ENCODE peak calls at places on chromosomes 1 and 21, in nine cellular contexts. One of them, this sample, is unnamed.

GRCh38 chr1:193183019-193183643 is 3.3 kb downstream of the B3GALT2 start:
- DNase-seq in stimulated activated CD8-positive, alpha-beta memory T cell treated with anti-CD3 and anti-CD28 coated beads, Interleukin-15, amount 100 ng/mL, for 4 hours: no peak
- DNase-seq in left colon: no peak
- DNase-seq in GM20000: peak
- DNase-seq in EH: peak
- DNase-seq in heart right ventricle: no peak
- DNase-seq in fibroblast of the aortic adventitia: peak
- DNase-seq in left cardiac atrium: no peak
- DNase-seq in NCI-H1105 treated with DMSO at 0.1 percent for 48 hours: peak
- DNase-seq in this sample: peak

GRCh38 chr21:34073749-34074282 is 438 bp downstream of the MRPS6 start:
- DNase-seq in stimulated activated CD8-positive, alpha-beta memory T cell treated with anti-CD3 and anti-CD28 coated beads, Interleukin-15, amount 100 ng/mL, for 4 hours: peak
- DNase-seq in left colon: no peak
- DNase-seq in GM20000: peak
- DNase-seq in EH: peak
- DNase-seq in heart right ventricle: peak
- DNase-seq in fibroblast of the aortic adventitia: no peak
- DNase-seq in left cardiac atrium: peak
- DNase-seq in NCI-H1105 treated with DMSO at 0.1 percent for 48 hours: no peak
- DNase-seq in this sample: peak

GRCh38 chr1:32874860-32875793 is 4.4 kb upstream of the FNDC5 start:
- DNase-seq in stimulated activated CD8-positive, alpha-beta memory T cell treated with anti-CD3 and anti-CD28 coated beads, Interleukin-15, amount 100 ng/mL, for 4 hours: no peak
- DNase-seq in left colon: no peak
- DNase-seq in GM20000: no peak
- DNase-seq in EH: no peak
- DNase-seq in heart right ventricle: no peak
- DNase-seq in fibroblast of the aortic adventitia: no peak
- DNase-seq in left cardiac atrium: no peak
- DNase-seq in NCI-H1105 treated with DMSO at 0.1 percent for 48 hours: no peak
- DNase-seq in this sample: no peak

GRCh38 chr1:55781944-55782482 is 566.8 kb upstream of the USP24 start:
- DNase-seq in stimulated activated CD8-positive, alpha-beta memory T cell treated with anti-CD3 and anti-CD28 coated beads, Interleukin-15, amount 100 ng/mL, for 4 hours: no peak
- DNase-seq in left colon: peak
- DNase-seq in GM20000: no peak
- DNase-seq in EH: peak
- DNase-seq in heart right ventricle: no peak
- DNase-seq in fibroblast of the aortic adventitia: peak
- DNase-seq in left cardiac atrium: no peak
- DNase-seq in NCI-H1105 treated with DMSO at 0.1 percent for 48 hours: peak
- DNase-seq in this sample: no peak

GRCh38 chr1:117933769-117934168 is 4.2 kb downstream of the WDR3 start:
- DNase-seq in stimulated activated CD8-positive, alpha-beta memory T cell treated with anti-CD3 and anti-CD28 coated beads, Interleukin-15, amount 100 ng/mL, for 4 hours: no peak
- DNase-seq in left colon: no peak
- DNase-seq in GM20000: no peak
- DNase-seq in EH: no peak
- DNase-seq in heart right ventricle: no peak
- DNase-seq in fibroblast of the aortic adventitia: no peak
- DNase-seq in left cardiac atrium: no peak
- DNase-seq in NCI-H1105 treated with DMSO at 0.1 percent for 48 hours: no peak
- DNase-seq in this sample: no peak

GRCh38 chr1:29096255-29096896 is 27.3 kb downstream of the TMEM200B start:
- DNase-seq in stimulated activated CD8-positive, alpha-beta memory T cell treated with anti-CD3 and anti-CD28 coated beads, Interleukin-15, amount 100 ng/mL, for 4 hours: no peak
- DNase-seq in left colon: no peak
- DNase-seq in GM20000: no peak
- DNase-seq in EH: no peak
- DNase-seq in heart right ventricle: no peak
- DNase-seq in fibroblast of the aortic adventitia: no peak
- DNase-seq in left cardiac atrium: no peak
- DNase-seq in NCI-H1105 treated with DMSO at 0.1 percent for 48 hours: peak
- DNase-seq in this sample: no peak

GRCh38 chr1:106954830-106955229 is 101.6 kb upstream of the PRMT6 start:
- DNase-seq in stimulated activated CD8-positive, alpha-beta memory T cell treated with anti-CD3 and anti-CD28 coated beads, Interleukin-15, amount 100 ng/mL, for 4 hours: no peak
- DNase-seq in left colon: no peak
- DNase-seq in GM20000: no peak
- DNase-seq in EH: no peak
- DNase-seq in heart right ventricle: no peak
- DNase-seq in fibroblast of the aortic adventitia: no peak
- DNase-seq in left cardiac atrium: no peak
- DNase-seq in NCI-H1105 treated with DMSO at 0.1 percent for 48 hours: no peak
- DNase-seq in this sample: no peak

GRCh38 chr1:205339197-205339702 is 17.5 kb downstream of the KLHDC8A start:
- DNase-seq in stimulated activated CD8-positive, alpha-beta memory T cell treated with anti-CD3 and anti-CD28 coated beads, Interleukin-15, amount 100 ng/mL, for 4 hours: no peak
- DNase-seq in left colon: no peak
- DNase-seq in GM20000: no peak
- DNase-seq in EH: no peak
- DNase-seq in heart right ventricle: no peak
- DNase-seq in fibroblast of the aortic adventitia: no peak
- DNase-seq in left cardiac atrium: no peak
- DNase-seq in NCI-H1105 treated with DMSO at 0.1 percent for 48 hours: no peak
- DNase-seq in this sample: no peak

GRCh38 chr1:77571642-77572041 is 110.8 kb downstream of the ZZZ3 start:
- DNase-seq in stimulated activated CD8-positive, alpha-beta memory T cell treated with anti-CD3 and anti-CD28 coated beads, Interleukin-15, amount 100 ng/mL, for 4 hours: no peak
- DNase-seq in left colon: no peak
- DNase-seq in GM20000: no peak
- DNase-seq in EH: no peak
- DNase-seq in heart right ventricle: no peak
- DNase-seq in fibroblast of the aortic adventitia: no peak
- DNase-seq in left cardiac atrium: no peak
- DNase-seq in NCI-H1105 treated with DMSO at 0.1 percent for 48 hours: no peak
- DNase-seq in this sample: no peak

GRCh38 chr1:217968085-217968484 is 317.0 kb upstream of the RRP15 start:
- DNase-seq in stimulated activated CD8-positive, alpha-beta memory T cell treated with anti-CD3 and anti-CD28 coated beads, Interleukin-15, amount 100 ng/mL, for 4 hours: no peak
- DNase-seq in left colon: no peak
- DNase-seq in GM20000: no peak
- DNase-seq in EH: no peak
- DNase-seq in heart right ventricle: no peak
- DNase-seq in fibroblast of the aortic adventitia: no peak
- DNase-seq in left cardiac atrium: no peak
- DNase-seq in NCI-H1105 treated with DMSO at 0.1 percent for 48 hours: no peak
- DNase-seq in this sample: no peak

GRCh38 chr1:111738436-111739221 is 566 bp downstream of the INKA2 start:
- DNase-seq in stimulated activated CD8-positive, alpha-beta memory T cell treated with anti-CD3 and anti-CD28 coated beads, Interleukin-15, amount 100 ng/mL, for 4 hours: peak
- DNase-seq in left colon: peak
- DNase-seq in GM20000: peak
- DNase-seq in EH: peak
- DNase-seq in heart right ventricle: peak
- DNase-seq in fibroblast of the aortic adventitia: peak
- DNase-seq in left cardiac atrium: peak
- DNase-seq in NCI-H1105 treated with DMSO at 0.1 percent for 48 hours: peak
- DNase-seq in this sample: peak

GRCh38 chr1:78176448-78176847 is 130.7 kb downstream of the GIPC2 start:
- DNase-seq in stimulated activated CD8-positive, alpha-beta memory T cell treated with anti-CD3 and anti-CD28 coated beads, Interleukin-15, amount 100 ng/mL, for 4 hours: no peak
- DNase-seq in left colon: peak
- DNase-seq in GM20000: no peak
- DNase-seq in EH: peak
- DNase-seq in heart right ventricle: no peak
- DNase-seq in fibroblast of the aortic adventitia: peak
- DNase-seq in left cardiac atrium: no peak
- DNase-seq in NCI-H1105 treated with DMSO at 0.1 percent for 48 hours: peak
- DNase-seq in this sample: no peak

GRCh38 chr1:183903101-183903500 is 98.2 kb downstream of the RGL1 start:
- DNase-seq in stimulated activated CD8-positive, alpha-beta memory T cell treated with anti-CD3 and anti-CD28 coated beads, Interleukin-15, amount 100 ng/mL, for 4 hours: no peak
- DNase-seq in left colon: no peak
- DNase-seq in GM20000: no peak
- DNase-seq in EH: no peak
- DNase-seq in heart right ventricle: no peak
- DNase-seq in fibroblast of the aortic adventitia: no peak
- DNase-seq in left cardiac atrium: no peak
- DNase-seq in NCI-H1105 treated with DMSO at 0.1 percent for 48 hours: no peak
- DNase-seq in this sample: no peak

GRCh38 chr1:205354259-205354904 is 2.3 kb downstream of the KLHDC8A start:
- DNase-seq in stimulated activated CD8-positive, alpha-beta memory T cell treated with anti-CD3 and anti-CD28 coated beads, Interleukin-15, amount 100 ng/mL, for 4 hours: no peak
- DNase-seq in left colon: no peak
- DNase-seq in GM20000: peak
- DNase-seq in EH: peak
- DNase-seq in heart right ventricle: no peak
- DNase-seq in fibroblast of the aortic adventitia: peak
- DNase-seq in left cardiac atrium: peak
- DNase-seq in NCI-H1105 treated with DMSO at 0.1 percent for 48 hours: peak
- DNase-seq in this sample: peak

GRCh38 chr1:1000357-1001056 is 610 bp upstream of the HES4 start:
- DNase-seq in stimulated activated CD8-positive, alpha-beta memory T cell treated with anti-CD3 and anti-CD28 coated beads, Interleukin-15, amount 100 ng/mL, for 4 hours: peak
- DNase-seq in left colon: peak
- DNase-seq in GM20000: peak
- DNase-seq in EH: peak
- DNase-seq in heart right ventricle: peak
- DNase-seq in fibroblast of the aortic adventitia: peak
- DNase-seq in left cardiac atrium: peak
- DNase-seq in NCI-H1105 treated with DMSO at 0.1 percent for 48 hours: peak
- DNase-seq in this sample: no peak

GRCh38 chr1:70672333-70672935 is 261.4 kb downstream of the CTH start:
- DNase-seq in stimulated activated CD8-positive, alpha-beta memory T cell treated with anti-CD3 and anti-CD28 coated beads, Interleukin-15, amount 100 ng/mL, for 4 hours: no peak
- DNase-seq in left colon: no peak
- DNase-seq in GM20000: no peak
- DNase-seq in EH: no peak
- DNase-seq in heart right ventricle: no peak
- DNase-seq in fibroblast of the aortic adventitia: peak
- DNase-seq in left cardiac atrium: no peak
- DNase-seq in NCI-H1105 treated with DMSO at 0.1 percent for 48 hours: no peak
- DNase-seq in this sample: no peak